ENCODE peak calls at places on chromosomes 2 and 18, in four cellular contexts. B is CD4-positive, alpha-beta T cell; Q is OCI-LY7; O is GM23338. V is an unnamed sample.

GRCh38 chr18:52766002-52766540 is 426.1 kb downstream of the DCC start:
- DNase-seq in Q (no peak), O (no peak), B (no peak), V (no peak)

GRCh38 chr18:57998461-57998860 is 45.6 kb upstream of the NEDD4L start:
- DNase-seq in O (no peak), B (no peak), Q (no peak), V (no peak)

GRCh38 chr2:104851236-104852160 is 2.4 kb upstream of the POU3F3 start:
- DNase-seq in B (no peak), O (peak), Q (no peak), V (peak)

GRCh38 chr18:58303363-58303762 is 259.3 kb downstream of the NEDD4L start:
- DNase-seq in O (no peak), Q (no peak), B (no peak), V (no peak)

GRCh38 chr18:22106536-22107292 is 62.7 kb upstream of the GATA6 start:
- DNase-seq in Q (no peak), B (no peak), O (no peak), V (no peak)

GRCh38 chr2:20113004-20113796 is 61.8 kb upstream of the LAPTM4A start:
- DNase-seq in Q (no peak), B (no peak), O (no peak), V (no peak)

GRCh38 chr2:85312404-85312803 is 15.4 kb downstream of the TGOLN2 start:
- DNase-seq in Q (no peak), B (no peak), O (no peak), V (no peak)

GRCh38 chr2:111617299-111617803 is 266.6 kb downstream of the ANAPC1 start:
- DNase-seq in B (no peak), O (no peak), Q (no peak), V (no peak)

GRCh38 chr2:24793752-24794477 is 690 bp downstream of the CENPO start:
- DNase-seq in O (peak), B (no peak), Q (peak), V (no peak)

GRCh38 chr2:238238766-238239551 is 879 bp downstream of the HES6 start:
- DNase-seq in O (peak), B (peak), Q (no peak), V (no peak)

GRCh38 chr18:2223859-2224258 is 347.4 kb downstream of the METTL4 start:
- DNase-seq in O (peak), B (no peak), Q (peak), V (no peak)

GRCh38 chr2:207061181-207061580 is 104.6 kb downstream of the KLF7 start:
- DNase-seq in Q (no peak), B (no peak), O (no peak), V (no peak)

GRCh38 chr2:237693281-237694039 is 66.1 kb downstream of the LRRFIP1 start:
- DNase-seq in O (no peak), B (no peak), Q (peak), V (no peak)

GRCh38 chr2:44942304-44943030 is 965 bp downstream of the SIX3 start:
- DNase-seq in Q (no peak), O (no peak), B (no peak), V (no peak)

GRCh38 chr2:3208179-3208578 is 169.4 kb downstream of the EIPR1 start:
- DNase-seq in B (no peak), Q (no peak), O (no peak), V (no peak)

GRCh38 chr2:150495993-150496627 is 8.6 kb upstream of the RND3 start:
- DNase-seq in Q (no peak), B (no peak), O (no peak), V (no peak)

GRCh38 chr2:239005586-239005985 is 157.7 kb downstream of the TWIST2 start:
- DNase-seq in B (no peak), Q (no peak), O (no peak), V (no peak)

GRCh38 chr2:70962885-70963878 is 15.2 kb upstream of the ANKRD53 start:
- DNase-seq in B (no peak), O (no peak), Q (no peak), V (no peak)

GRCh38 chr2:227748079-227748478 is 2.4 kb downstream of the SCYGR8 start:
- DNase-seq in O (peak), Q (no peak), B (no peak), V (no peak)

GRCh38 chr18:48124857-48125626 is 194.6 kb upstream of the SMAD2 start:
- DNase-seq in O (no peak), Q (no peak), B (no peak), V (no peak)

GRCh38 chr2:159111346-159111922 is 143.0 kb downstream of the TANC1 start:
- DNase-seq in O (no peak), B (no peak), Q (no peak), V (no peak)

GRCh38 chr2:191927319-191927867 is 80.5 kb upstream of the CAVIN2 start:
- DNase-seq in O (peak), Q (no peak), B (no peak), V (no peak)

GRCh38 chr2:77161009-77161408 is 361.2 kb downstream of the LRRTM4 start:
- DNase-seq in B (no peak), Q (no peak), O (no peak), V (no peak)

GRCh38 chr2:21165350-21165749 is 41.6 kb downstream of the TDRD15 start:
- DNase-seq in Q (peak), B (no peak), O (no peak), V (no peak)

GRCh38 chr2:7011376-7012083 is 94.3 kb downstream of the RNF144A start:
- DNase-seq in Q (no peak), B (no peak), O (no peak), V (no peak)

GRCh38 chr2:40332096-40332826 is 119.6 kb downstream of the SLC8A1 start:
- DNase-seq in B (no peak), O (no peak), Q (no peak), V (no peak)

GRCh38 chr2:238290079-238290478 is 1.7 kb upstream of the PER2 start:
- DNase-seq in B (peak), Q (peak), O (peak), V (no peak)

GRCh38 chr2:206392118-206392517 is 51.2 kb upstream of the ADAM23 start:
- DNase-seq in Q (peak), O (peak), B (no peak), V (no peak)

GRCh38 chr2:55093381-55093780 is 43.1 kb upstream of the RTN4 start:
- DNase-seq in O (no peak), Q (no peak), B (no peak), V (no peak)

DNA sequence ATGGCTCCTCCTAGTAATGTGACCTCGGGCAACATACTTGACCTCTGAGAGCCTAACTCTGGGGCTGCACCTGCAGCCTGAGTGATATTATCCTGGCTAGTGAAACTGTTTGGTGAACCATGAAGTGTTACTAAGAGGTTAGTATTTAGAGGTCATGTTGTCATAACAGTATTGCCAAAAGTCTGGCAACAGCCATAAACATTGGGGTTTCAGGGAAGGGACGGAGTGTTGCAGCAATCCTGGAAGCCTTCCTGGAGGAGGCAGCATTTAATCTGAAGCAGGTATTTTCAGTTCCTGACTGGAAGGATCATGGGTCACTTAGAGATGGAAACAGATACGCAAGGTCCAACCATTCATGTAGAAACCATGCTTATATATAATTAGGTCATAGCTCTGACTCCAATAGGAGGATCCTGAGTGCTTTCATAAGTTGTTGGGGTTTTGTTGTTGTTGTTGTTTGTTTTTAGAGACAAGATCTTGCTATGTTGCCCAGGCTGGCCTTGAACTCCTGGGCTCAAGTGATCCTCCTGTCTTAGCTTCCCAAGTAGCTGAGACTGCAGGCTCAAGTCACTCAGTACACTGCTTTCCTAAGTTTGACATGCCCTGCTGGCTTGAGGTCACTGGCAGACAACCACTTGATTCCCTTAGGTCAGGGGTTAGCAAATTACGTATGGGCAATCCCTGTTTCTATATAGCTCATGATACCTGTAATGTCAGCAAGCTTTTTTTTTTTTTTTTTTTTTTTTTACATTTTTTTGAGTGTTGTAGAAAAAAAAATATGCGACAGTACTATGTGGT is 21.4 kb downstream of the GPR39 start:
- DNase-seq in Q (no peak), O (no peak), B (no peak), V (no peak)
- H3K27ac ChIP-seq in Q (no peak), O (no peak), B (no peak), V (no peak)

DNA sequence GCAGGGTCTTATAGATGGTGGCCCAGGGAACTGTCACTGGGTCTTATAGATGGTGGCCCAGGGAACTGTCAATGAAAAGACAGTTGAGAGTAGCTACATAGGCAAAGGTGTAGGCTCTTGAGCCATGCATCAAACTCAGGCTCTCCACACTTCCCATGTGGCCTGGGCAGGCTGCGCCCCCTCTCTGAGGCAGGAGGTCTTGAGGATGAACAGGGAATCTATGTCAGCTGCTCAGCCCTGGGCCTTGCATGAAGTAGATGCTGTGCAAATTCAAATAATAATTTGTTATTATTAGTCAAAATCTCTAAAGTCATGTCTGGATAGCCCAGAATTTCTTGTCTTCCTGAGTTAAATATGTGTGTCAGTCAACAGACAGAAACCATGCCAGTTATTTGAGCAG is 26.7 kb downstream of the STK25 start:
- DNase-seq in B (no peak), Q (no peak), O (no peak), V (no peak)
- H3K27ac ChIP-seq in B (no peak), Q (no peak), O (no peak), V (no peak)

DNA sequence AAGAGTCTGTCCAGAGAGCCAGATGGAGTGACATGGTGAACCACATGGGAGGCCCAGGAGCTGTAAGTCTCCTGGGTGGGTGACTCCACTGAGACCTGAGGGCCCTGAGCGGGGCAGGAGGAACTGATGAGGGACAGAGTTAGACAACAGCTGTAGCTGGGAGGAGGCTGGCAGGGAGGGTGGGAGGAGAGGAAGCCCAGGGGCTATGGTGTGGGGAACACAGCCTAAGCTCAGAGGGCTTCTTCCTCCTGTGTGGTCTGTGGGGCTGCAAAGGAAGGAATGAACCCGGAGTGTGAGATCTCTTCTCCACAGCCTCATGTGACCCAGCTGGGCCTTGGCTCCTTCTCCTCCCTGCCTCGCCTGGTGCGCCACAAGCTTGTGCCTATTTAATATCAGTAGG is 395.6 kb upstream of the HS6ST1 start:
- DNase-seq in Q (no peak), B (no peak), O (no peak), V (peak)
- H3K27ac ChIP-seq in Q (no peak), B (no peak), O (no peak), V (no peak)

GRCh38 chr2:136116813-136117390 is 1.0 kb downstream of the CXCR4 start:
- DNase-seq in B (peak), Q (peak), O (peak), V (no peak)

GRCh38 chr2:136117909-136118818 is at the start of gene CXCR4:
- DNase-seq in B (peak), Q (peak), O (peak), V (peak)

GRCh38 chr2:136117391-136117841 is 533 bp downstream of the CXCR4 start:
- DNase-seq in O (peak), B (peak), Q (peak), V (peak)

GRCh38 chr2:136119717-136120675 is 2.0 kb upstream of the CXCR4 start:
- DNase-seq in O (no peak), Q (no peak), B (no peak), V (no peak)

GRCh38 chr2:136118819-136119716 is 1.1 kb upstream of the CXCR4 start:
- DNase-seq in Q (peak), O (peak), B (peak), V (no peak)
- H3K27ac ChIP-seq in Q (peak), O (no peak), B (peak), V (no peak)

GRCh38 chr2:29159125-29159524 is 43.9 kb downstream of the CLIP4 start:
- DNase-seq in O (no peak), B (no peak), Q (no peak), V (no peak)
- H3K27ac ChIP-seq in O (no peak), B (no peak), Q (no peak), V (no peak)

GRCh38 chr2:234949762-234950434 is 1.9 kb upstream of the SH3BP4 start:
- DNase-seq in O (no peak), Q (no peak), B (no peak), V (no peak)
- H3K27ac ChIP-seq in O (no peak), Q (no peak), B (no peak), V (no peak)

GRCh38 chr2:233410191-233410760 is 56.0 kb downstream of the DGKD start:
- DNase-seq in O (no peak), Q (no peak), B (no peak), V (no peak)
- H3K27ac ChIP-seq in O (no peak), Q (no peak), B (peak), V (no peak)

DNA sequence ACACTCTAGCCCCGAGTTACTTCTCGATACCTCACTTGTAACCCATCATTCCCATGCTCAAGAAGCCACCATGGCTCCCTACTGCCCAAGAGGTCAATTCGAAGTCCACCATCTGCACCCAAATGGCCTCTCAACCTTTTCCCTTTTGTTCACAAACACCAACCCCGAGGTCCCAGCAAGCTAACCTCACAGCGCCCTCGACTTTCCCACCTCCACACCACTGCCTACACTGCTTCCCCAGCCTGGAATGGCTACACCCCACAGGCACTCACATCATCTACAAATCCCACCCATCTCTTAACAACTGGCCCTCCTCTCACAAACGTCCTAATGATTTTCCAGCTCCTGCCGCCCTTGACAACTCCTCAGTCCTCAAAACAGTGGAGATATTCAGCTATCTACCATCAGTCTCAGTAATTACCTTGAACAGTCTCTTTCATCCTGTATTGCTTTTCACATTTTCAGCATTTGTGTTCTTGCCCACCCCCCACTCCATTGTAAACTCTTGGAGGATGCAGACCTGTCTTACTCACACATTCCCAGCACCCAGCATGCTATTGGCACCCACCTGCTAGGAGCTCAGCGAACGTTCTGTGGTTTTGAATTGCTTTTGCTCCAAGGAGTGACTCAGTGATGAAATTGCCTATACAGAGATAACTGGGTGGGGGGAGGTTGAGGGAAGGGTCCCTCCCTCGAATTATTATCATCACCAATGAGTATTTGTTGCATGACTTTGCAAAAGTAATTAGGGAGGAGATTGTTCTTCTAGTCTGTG is 106.8 kb downstream of the CYP26B1 start:
- DNase-seq in B (no peak), O (no peak), Q (no peak), V (no peak)
- H3K27ac ChIP-seq in B (no peak), O (no peak), Q (no peak), V (no peak)

GRCh38 chr2:437772-438393 is 150.0 kb upstream of the ALKAL2 start:
- DNase-seq in O (peak), Q (peak), B (peak), V (no peak)
- H3K27ac ChIP-seq in O (no peak), Q (peak), B (peak), V (no peak)

V was measured in caudate nucleus.